ENCODE peak calls at places on chromosomes 4 and X, in ten cellular contexts. One of them, this sample, is unnamed.

GRCh38 chr4:112038861-112039260 is 106.4 kb upstream of the FAM241A start:
- DNase-seq in coronary artery: no peak
- DNase-seq in NCI-H1694: no peak
- DNase-seq in left cardiac atrium: no peak
- DNase-seq in cardiac muscle cell: peak
- DNase-seq in stimulated activated CD8-positive, alpha-beta memory T cell treated with anti-CD3 and anti-CD28 coated beads, Interleukin-4, amount 100 ng/mL, for 48 hours: no peak
- DNase-seq in ascending aorta: no peak
- DNase-seq in immature natural killer cell: no peak
- DNase-seq in NCI-H460: no peak
- DNase-seq in HTR-8/SVneo: no peak
- DNase-seq in this sample: no peak

GRCh38 chrX:17689971-17690409 is 47.3 kb upstream of the SCML1 start:
- DNase-seq in coronary artery: no peak
- DNase-seq in NCI-H1694: peak
- DNase-seq in left cardiac atrium: no peak
- DNase-seq in cardiac muscle cell: peak
- DNase-seq in stimulated activated CD8-positive, alpha-beta memory T cell treated with anti-CD3 and anti-CD28 coated beads, Interleukin-4, amount 100 ng/mL, for 48 hours: peak
- DNase-seq in ascending aorta: no peak
- DNase-seq in immature natural killer cell: no peak
- DNase-seq in NCI-H460: peak
- DNase-seq in HTR-8/SVneo: peak
- DNase-seq in this sample: peak

GRCh38 chr4:108031427-108032083 is 41.9 kb downstream of the HADH start:
- DNase-seq in coronary artery: no peak
- DNase-seq in NCI-H1694: no peak
- DNase-seq in left cardiac atrium: no peak
- DNase-seq in cardiac muscle cell: no peak
- DNase-seq in stimulated activated CD8-positive, alpha-beta memory T cell treated with anti-CD3 and anti-CD28 coated beads, Interleukin-4, amount 100 ng/mL, for 48 hours: peak
- DNase-seq in ascending aorta: no peak
- DNase-seq in immature natural killer cell: no peak
- DNase-seq in NCI-H460: no peak
- DNase-seq in HTR-8/SVneo: no peak
- DNase-seq in this sample: no peak

GRCh38 chr4:158805628-158806471 is 37.0 kb downstream of the FNIP2 start:
- DNase-seq in coronary artery: no peak
- DNase-seq in NCI-H1694: peak
- DNase-seq in left cardiac atrium: no peak
- DNase-seq in cardiac muscle cell: no peak
- DNase-seq in stimulated activated CD8-positive, alpha-beta memory T cell treated with anti-CD3 and anti-CD28 coated beads, Interleukin-4, amount 100 ng/mL, for 48 hours: no peak
- DNase-seq in ascending aorta: no peak
- DNase-seq in immature natural killer cell: no peak
- DNase-seq in NCI-H460: no peak
- DNase-seq in HTR-8/SVneo: no peak
- DNase-seq in this sample: peak

GRCh38 chr4:71261633-71262121 is 77.1 kb upstream of the SLC4A4 start:
- DNase-seq in coronary artery: no peak
- DNase-seq in NCI-H1694: no peak
- DNase-seq in left cardiac atrium: no peak
- DNase-seq in cardiac muscle cell: no peak
- DNase-seq in stimulated activated CD8-positive, alpha-beta memory T cell treated with anti-CD3 and anti-CD28 coated beads, Interleukin-4, amount 100 ng/mL, for 48 hours: no peak
- DNase-seq in ascending aorta: no peak
- DNase-seq in immature natural killer cell: no peak
- DNase-seq in NCI-H460: no peak
- DNase-seq in HTR-8/SVneo: no peak
- DNase-seq in this sample: no peak

GRCh38 chr4:184801781-184802180 is 24.0 kb downstream of the ACSL1 start:
- DNase-seq in coronary artery: no peak
- DNase-seq in NCI-H1694: no peak
- DNase-seq in left cardiac atrium: no peak
- DNase-seq in cardiac muscle cell: no peak
- DNase-seq in stimulated activated CD8-positive, alpha-beta memory T cell treated with anti-CD3 and anti-CD28 coated beads, Interleukin-4, amount 100 ng/mL, for 48 hours: no peak
- DNase-seq in ascending aorta: no peak
- DNase-seq in immature natural killer cell: no peak
- DNase-seq in NCI-H460: no peak
- DNase-seq in HTR-8/SVneo: no peak
- DNase-seq in this sample: no peak

GRCh38 chr4:109332926-109333464 is 30.5 kb upstream of the COL25A1 start:
- DNase-seq in coronary artery: no peak
- DNase-seq in NCI-H1694: no peak
- DNase-seq in left cardiac atrium: no peak
- DNase-seq in cardiac muscle cell: peak
- DNase-seq in stimulated activated CD8-positive, alpha-beta memory T cell treated with anti-CD3 and anti-CD28 coated beads, Interleukin-4, amount 100 ng/mL, for 48 hours: peak
- DNase-seq in ascending aorta: no peak
- DNase-seq in immature natural killer cell: no peak
- DNase-seq in NCI-H460: no peak
- DNase-seq in HTR-8/SVneo: no peak
- DNase-seq in this sample: no peak

GRCh38 chrX:72052415-72053090 is 79.2 kb downstream of the RTL5 start:
- DNase-seq in coronary artery: peak
- DNase-seq in NCI-H1694: no peak
- DNase-seq in left cardiac atrium: no peak
- DNase-seq in cardiac muscle cell: peak
- DNase-seq in stimulated activated CD8-positive, alpha-beta memory T cell treated with anti-CD3 and anti-CD28 coated beads, Interleukin-4, amount 100 ng/mL, for 48 hours: no peak
- DNase-seq in ascending aorta: no peak
- DNase-seq in immature natural killer cell: no peak
- DNase-seq in NCI-H460: no peak
- DNase-seq in HTR-8/SVneo: peak
- DNase-seq in this sample: no peak

GRCh38 chr4:67754288-67754687 is at the start of gene GNRHR:
- DNase-seq in coronary artery: no peak
- DNase-seq in NCI-H1694: no peak
- DNase-seq in left cardiac atrium: no peak
- DNase-seq in cardiac muscle cell: no peak
- DNase-seq in stimulated activated CD8-positive, alpha-beta memory T cell treated with anti-CD3 and anti-CD28 coated beads, Interleukin-4, amount 100 ng/mL, for 48 hours: no peak
- DNase-seq in ascending aorta: no peak
- DNase-seq in immature natural killer cell: no peak
- DNase-seq in NCI-H460: no peak
- DNase-seq in HTR-8/SVneo: no peak
- DNase-seq in this sample: no peak

GRCh38 chr4:13642576-13642975 is 15.1 kb upstream of the BOD1L1 start:
- DNase-seq in coronary artery: no peak
- DNase-seq in NCI-H1694: no peak
- DNase-seq in left cardiac atrium: no peak
- DNase-seq in cardiac muscle cell: peak
- DNase-seq in stimulated activated CD8-positive, alpha-beta memory T cell treated with anti-CD3 and anti-CD28 coated beads, Interleukin-4, amount 100 ng/mL, for 48 hours: no peak
- DNase-seq in ascending aorta: no peak
- DNase-seq in immature natural killer cell: no peak
- DNase-seq in NCI-H460: no peak
- DNase-seq in HTR-8/SVneo: no peak
- DNase-seq in this sample: peak

GRCh38 chr4:141132689-141133145 is 552 bp downstream of the RNF150 start:
- DNase-seq in coronary artery: no peak
- DNase-seq in NCI-H1694: no peak
- DNase-seq in left cardiac atrium: peak
- DNase-seq in cardiac muscle cell: peak
- DNase-seq in stimulated activated CD8-positive, alpha-beta memory T cell treated with anti-CD3 and anti-CD28 coated beads, Interleukin-4, amount 100 ng/mL, for 48 hours: no peak
- DNase-seq in ascending aorta: no peak
- DNase-seq in immature natural killer cell: no peak
- DNase-seq in NCI-H460: no peak
- DNase-seq in HTR-8/SVneo: peak
- DNase-seq in this sample: no peak

GRCh38 chrX:11180571-11180970 is 69.4 kb downstream of the HCCS start:
- DNase-seq in coronary artery: no peak
- DNase-seq in NCI-H1694: no peak
- DNase-seq in left cardiac atrium: no peak
- DNase-seq in cardiac muscle cell: no peak
- DNase-seq in stimulated activated CD8-positive, alpha-beta memory T cell treated with anti-CD3 and anti-CD28 coated beads, Interleukin-4, amount 100 ng/mL, for 48 hours: no peak
- DNase-seq in ascending aorta: no peak
- DNase-seq in immature natural killer cell: no peak
- DNase-seq in NCI-H460: no peak
- DNase-seq in HTR-8/SVneo: no peak
- DNase-seq in this sample: no peak

GRCh38 chr4:10605746-10606482 is 78.7 kb downstream of the CLNK start:
- DNase-seq in coronary artery: no peak
- DNase-seq in NCI-H1694: no peak
- DNase-seq in left cardiac atrium: no peak
- DNase-seq in cardiac muscle cell: no peak
- DNase-seq in stimulated activated CD8-positive, alpha-beta memory T cell treated with anti-CD3 and anti-CD28 coated beads, Interleukin-4, amount 100 ng/mL, for 48 hours: no peak
- DNase-seq in ascending aorta: no peak
- DNase-seq in immature natural killer cell: no peak
- DNase-seq in NCI-H460: no peak
- DNase-seq in HTR-8/SVneo: no peak
- DNase-seq in this sample: no peak

GRCh38 chr4:30525662-30526061 is 194.5 kb upstream of the PCDH7 start:
- DNase-seq in coronary artery: no peak
- DNase-seq in NCI-H1694: no peak
- DNase-seq in left cardiac atrium: no peak
- DNase-seq in cardiac muscle cell: no peak
- DNase-seq in stimulated activated CD8-positive, alpha-beta memory T cell treated with anti-CD3 and anti-CD28 coated beads, Interleukin-4, amount 100 ng/mL, for 48 hours: no peak
- DNase-seq in ascending aorta: no peak
- DNase-seq in immature natural killer cell: no peak
- DNase-seq in NCI-H460: no peak
- DNase-seq in HTR-8/SVneo: no peak
- DNase-seq in this sample: no peak

GRCh38 chrX:129529685-129530281 is 6.5 kb upstream of the SMARCA1 start:
- DNase-seq in coronary artery: no peak
- DNase-seq in NCI-H1694: peak
- DNase-seq in left cardiac atrium: no peak
- DNase-seq in cardiac muscle cell: peak
- DNase-seq in stimulated activated CD8-positive, alpha-beta memory T cell treated with anti-CD3 and anti-CD28 coated beads, Interleukin-4, amount 100 ng/mL, for 48 hours: no peak
- DNase-seq in ascending aorta: no peak
- DNase-seq in immature natural killer cell: no peak
- DNase-seq in NCI-H460: no peak
- DNase-seq in HTR-8/SVneo: no peak
- DNase-seq in this sample: peak

GRCh38 chr4:107858158-107858742 is 33.5 kb downstream of the SGMS2 start:
- DNase-seq in coronary artery: no peak
- DNase-seq in NCI-H1694: no peak
- DNase-seq in left cardiac atrium: no peak
- DNase-seq in cardiac muscle cell: no peak
- DNase-seq in stimulated activated CD8-positive, alpha-beta memory T cell treated with anti-CD3 and anti-CD28 coated beads, Interleukin-4, amount 100 ng/mL, for 48 hours: no peak
- DNase-seq in ascending aorta: no peak
- DNase-seq in immature natural killer cell: no peak
- DNase-seq in NCI-H460: no peak
- DNase-seq in HTR-8/SVneo: no peak
- DNase-seq in this sample: no peak

GRCh38 chr4:120228086-120228485 is 161.4 kb upstream of the MAD2L1 start:
- DNase-seq in coronary artery: no peak
- DNase-seq in NCI-H1694: no peak
- DNase-seq in left cardiac atrium: no peak
- DNase-seq in cardiac muscle cell: no peak
- DNase-seq in stimulated activated CD8-positive, alpha-beta memory T cell treated with anti-CD3 and anti-CD28 coated beads, Interleukin-4, amount 100 ng/mL, for 48 hours: no peak
- DNase-seq in ascending aorta: no peak
- DNase-seq in immature natural killer cell: no peak
- DNase-seq in NCI-H460: no peak
- DNase-seq in HTR-8/SVneo: no peak
- DNase-seq in this sample: no peak

GRCh38 chr4:141102367-141102766 is 30.9 kb downstream of the RNF150 start:
- DNase-seq in coronary artery: no peak
- DNase-seq in NCI-H1694: no peak
- DNase-seq in left cardiac atrium: no peak
- DNase-seq in cardiac muscle cell: peak
- DNase-seq in stimulated activated CD8-positive, alpha-beta memory T cell treated with anti-CD3 and anti-CD28 coated beads, Interleukin-4, amount 100 ng/mL, for 48 hours: no peak
- DNase-seq in ascending aorta: no peak
- DNase-seq in immature natural killer cell: no peak
- DNase-seq in NCI-H460: no peak
- DNase-seq in HTR-8/SVneo: peak
- DNase-seq in this sample: no peak

GRCh38 chr4:85861064-85861767 is 386.3 kb downstream of the ARHGAP24 start:
- DNase-seq in coronary artery: no peak
- DNase-seq in NCI-H1694: no peak
- DNase-seq in left cardiac atrium: no peak
- DNase-seq in cardiac muscle cell: no peak
- DNase-seq in stimulated activated CD8-positive, alpha-beta memory T cell treated with anti-CD3 and anti-CD28 coated beads, Interleukin-4, amount 100 ng/mL, for 48 hours: no peak
- DNase-seq in ascending aorta: no peak
- DNase-seq in immature natural killer cell: no peak
- DNase-seq in NCI-H460: no peak
- DNase-seq in HTR-8/SVneo: no peak
- DNase-seq in this sample: no peak

GRCh38 chr4:147526272-147526654 is 45.4 kb downstream of the EDNRA start:
- DNase-seq in coronary artery: no peak
- DNase-seq in NCI-H1694: no peak
- DNase-seq in left cardiac atrium: peak
- DNase-seq in cardiac muscle cell: no peak
- DNase-seq in stimulated activated CD8-positive, alpha-beta memory T cell treated with anti-CD3 and anti-CD28 coated beads, Interleukin-4, amount 100 ng/mL, for 48 hours: no peak
- DNase-seq in ascending aorta: no peak
- DNase-seq in immature natural killer cell: no peak
- DNase-seq in NCI-H460: no peak
- DNase-seq in HTR-8/SVneo: no peak
- DNase-seq in this sample: no peak

GRCh38 chrX:22666441-22666840 is 333.3 kb upstream of the DDX53 start:
- DNase-seq in coronary artery: no peak
- DNase-seq in NCI-H1694: peak
- DNase-seq in left cardiac atrium: no peak
- DNase-seq in cardiac muscle cell: peak
- DNase-seq in stimulated activated CD8-positive, alpha-beta memory T cell treated with anti-CD3 and anti-CD28 coated beads, Interleukin-4, amount 100 ng/mL, for 48 hours: peak
- DNase-seq in ascending aorta: no peak
- DNase-seq in immature natural killer cell: no peak
- DNase-seq in NCI-H460: peak
- DNase-seq in HTR-8/SVneo: peak
- DNase-seq in this sample: no peak

GRCh38 chr4:18155062-18156041 is 133.8 kb upstream of the LCORL start:
- DNase-seq in coronary artery: no peak
- DNase-seq in NCI-H1694: no peak
- DNase-seq in left cardiac atrium: no peak
- DNase-seq in cardiac muscle cell: no peak
- DNase-seq in stimulated activated CD8-positive, alpha-beta memory T cell treated with anti-CD3 and anti-CD28 coated beads, Interleukin-4, amount 100 ng/mL, for 48 hours: no peak
- DNase-seq in ascending aorta: no peak
- DNase-seq in immature natural killer cell: no peak
- DNase-seq in NCI-H460: no peak
- DNase-seq in HTR-8/SVneo: no peak
- DNase-seq in this sample: no peak

GRCh38 chr4:14837860-14838259 is 164.4 kb upstream of the CPEB2 start:
- DNase-seq in coronary artery: no peak
- DNase-seq in NCI-H1694: no peak
- DNase-seq in left cardiac atrium: no peak
- DNase-seq in cardiac muscle cell: no peak
- DNase-seq in stimulated activated CD8-positive, alpha-beta memory T cell treated with anti-CD3 and anti-CD28 coated beads, Interleukin-4, amount 100 ng/mL, for 48 hours: no peak
- DNase-seq in ascending aorta: no peak
- DNase-seq in immature natural killer cell: no peak
- DNase-seq in NCI-H460: no peak
- DNase-seq in HTR-8/SVneo: no peak
- DNase-seq in this sample: no peak

GRCh38 chr4:123043013-123043412 is 120.6 kb upstream of the NUDT6 start:
- DNase-seq in coronary artery: no peak
- DNase-seq in NCI-H1694: no peak
- DNase-seq in left cardiac atrium: no peak
- DNase-seq in cardiac muscle cell: no peak
- DNase-seq in stimulated activated CD8-positive, alpha-beta memory T cell treated with anti-CD3 and anti-CD28 coated beads, Interleukin-4, amount 100 ng/mL, for 48 hours: no peak
- DNase-seq in ascending aorta: no peak
- DNase-seq in immature natural killer cell: no peak
- DNase-seq in NCI-H460: no peak
- DNase-seq in HTR-8/SVneo: no peak
- DNase-seq in this sample: no peak

GRCh38 chr4:139279723-139280620 is at the start of gene MGARP:
- DNase-seq in coronary artery: no peak
- DNase-seq in NCI-H1694: no peak
- DNase-seq in left cardiac atrium: peak
- DNase-seq in cardiac muscle cell: peak
- DNase-seq in stimulated activated CD8-positive, alpha-beta memory T cell treated with anti-CD3 and anti-CD28 coated beads, Interleukin-4, amount 100 ng/mL, for 48 hours: peak
- DNase-seq in ascending aorta: no peak
- DNase-seq in immature natural killer cell: no peak
- DNase-seq in NCI-H460: no peak
- DNase-seq in HTR-8/SVneo: peak
- DNase-seq in this sample: no peak

GRCh38 chr4:185590982-185591381 is 55.7 kb upstream of the PDLIM3 start:
- DNase-seq in coronary artery: no peak
- DNase-seq in NCI-H1694: no peak
- DNase-seq in left cardiac atrium: no peak
- DNase-seq in cardiac muscle cell: no peak
- DNase-seq in stimulated activated CD8-positive, alpha-beta memory T cell treated with anti-CD3 and anti-CD28 coated beads, Interleukin-4, amount 100 ng/mL, for 48 hours: no peak
- DNase-seq in ascending aorta: no peak
- DNase-seq in immature natural killer cell: no peak
- DNase-seq in NCI-H460: no peak
- DNase-seq in HTR-8/SVneo: no peak
- DNase-seq in this sample: no peak

GRCh38 chr4:147328756-147329446 is 152.0 kb upstream of the EDNRA start:
- DNase-seq in coronary artery: no peak
- DNase-seq in NCI-H1694: no peak
- DNase-seq in left cardiac atrium: no peak
- DNase-seq in cardiac muscle cell: no peak
- DNase-seq in stimulated activated CD8-positive, alpha-beta memory T cell treated with anti-CD3 and anti-CD28 coated beads, Interleukin-4, amount 100 ng/mL, for 48 hours: no peak
- DNase-seq in ascending aorta: no peak
- DNase-seq in immature natural killer cell: no peak
- DNase-seq in NCI-H460: no peak
- DNase-seq in HTR-8/SVneo: no peak
- DNase-seq in this sample: no peak

GRCh38 chrX:153862369-153863250 is 23.4 kb downstream of the L1CAM start:
- DNase-seq in coronary artery: no peak
- DNase-seq in NCI-H1694: no peak
- DNase-seq in left cardiac atrium: no peak
- DNase-seq in cardiac muscle cell: no peak
- DNase-seq in stimulated activated CD8-positive, alpha-beta memory T cell treated with anti-CD3 and anti-CD28 coated beads, Interleukin-4, amount 100 ng/mL, for 48 hours: no peak
- DNase-seq in ascending aorta: no peak
- DNase-seq in immature natural killer cell: no peak
- DNase-seq in NCI-H460: no peak
- DNase-seq in HTR-8/SVneo: no peak
- DNase-seq in this sample: no peak